ENCODE peak calls at places on chromosomes 7 and 10, in nine cellular contexts. Q, H, V, P, S, D, J, R and A are unnamed samples.

GRCh38 chr7:105210721-105211205 is 178.0 kb downstream of the SRPK2 start:
- DNase-seq in D (no peak), H (peak; percentile 9), J (no peak), P (no peak), R (peak; percentile 66), Q (no peak), S (no peak), V (no peak), A (no peak)

GRCh38 chr10:102802920-102803534 is 34.2 kb downstream of the CYP17A1 start:
- DNase-seq in V (no peak), J (no peak), D (no peak), Q (no peak), S (no peak), R (peak; percentile 43), H (no peak), P (no peak), A (no peak)

GRCh38 chr10:131857156-131858117 is 43.4 kb upstream of the PPP2R2D start:
- DNase-seq in D (no peak), P (peak; percentile 60), H (no peak), J (no peak), S (no peak), R (no peak), Q (no peak), V (no peak), A (no peak)

GRCh38 chr7:20435305-20435704 is 104.6 kb downstream of the ITGB8 start:
- DNase-seq in Q (no peak), J (no peak), R (peak; percentile 53), S (no peak), H (no peak), P (peak; percentile 71), D (no peak), V (no peak), A (no peak)

GRCh38 chr7:121069346-121070100 is 81.0 kb downstream of the CPED1 start:
- DNase-seq in D (no peak), V (no peak), J (peak; percentile 71), P (no peak), Q (no peak), R (no peak), S (no peak), H (no peak), A (no peak)

GRCh38 chr7:71650653-71651337 is 518.9 kb downstream of the GALNT17 start:
- DNase-seq in P (no peak), Q (no peak), D (no peak), R (no peak), H (no peak), J (no peak), V (no peak), S (no peak), A (no peak)

GRCh38 chr10:126684171-126684745 is 13.8 kb upstream of the C10orf90 start:
- DNase-seq in P (no peak), H (no peak), D (no peak), S (no peak), J (no peak), Q (no peak), R (no peak), V (no peak), A (no peak)

GRCh38 chr7:158617737-158618128 is 30.1 kb upstream of the PTPRN2 start:
- DNase-seq in R (no peak), H (no peak), J (peak; percentile 24), P (no peak), S (no peak), Q (no peak), V (no peak), D (no peak), A (no peak)

GRCh38 chr10:43137701-43137970 is 609 bp upstream of the CSGALNACT2 start:
- DNase-seq in S (peak; percentile 29), R (peak; percentile 17), P (peak; percentile 83), H (peak; percentile 36), J (peak; percentile 63), Q (peak; percentile 27), D (peak; percentile 30), V (peak; percentile 44), A (no peak)

GRCh38 chr10:43136432-43136831 is 1.8 kb upstream of the CSGALNACT2 start:
- DNase-seq in S (no peak), D (no peak), J (no peak), P (no peak), Q (no peak), H (no peak), R (no peak), V (no peak), A (no peak)

GRCh38 chr10:43136995-43137700 is 1.1 kb upstream of the CSGALNACT2 start:
- DNase-seq in Q (no peak), H (no peak), V (no peak), P (no peak), J (no peak), D (no peak), R (no peak), S (no peak), A (no peak)

GRCh38 chr10:43138757-43139241 is 554 bp downstream of the CSGALNACT2 start:
- DNase-seq in V (peak; percentile 23), D (peak; percentile 38), R (peak; percentile 28), J (peak; percentile 66), H (no peak), S (peak; percentile 59), Q (peak; percentile 13), P (no peak), A (no peak)

DNA sequence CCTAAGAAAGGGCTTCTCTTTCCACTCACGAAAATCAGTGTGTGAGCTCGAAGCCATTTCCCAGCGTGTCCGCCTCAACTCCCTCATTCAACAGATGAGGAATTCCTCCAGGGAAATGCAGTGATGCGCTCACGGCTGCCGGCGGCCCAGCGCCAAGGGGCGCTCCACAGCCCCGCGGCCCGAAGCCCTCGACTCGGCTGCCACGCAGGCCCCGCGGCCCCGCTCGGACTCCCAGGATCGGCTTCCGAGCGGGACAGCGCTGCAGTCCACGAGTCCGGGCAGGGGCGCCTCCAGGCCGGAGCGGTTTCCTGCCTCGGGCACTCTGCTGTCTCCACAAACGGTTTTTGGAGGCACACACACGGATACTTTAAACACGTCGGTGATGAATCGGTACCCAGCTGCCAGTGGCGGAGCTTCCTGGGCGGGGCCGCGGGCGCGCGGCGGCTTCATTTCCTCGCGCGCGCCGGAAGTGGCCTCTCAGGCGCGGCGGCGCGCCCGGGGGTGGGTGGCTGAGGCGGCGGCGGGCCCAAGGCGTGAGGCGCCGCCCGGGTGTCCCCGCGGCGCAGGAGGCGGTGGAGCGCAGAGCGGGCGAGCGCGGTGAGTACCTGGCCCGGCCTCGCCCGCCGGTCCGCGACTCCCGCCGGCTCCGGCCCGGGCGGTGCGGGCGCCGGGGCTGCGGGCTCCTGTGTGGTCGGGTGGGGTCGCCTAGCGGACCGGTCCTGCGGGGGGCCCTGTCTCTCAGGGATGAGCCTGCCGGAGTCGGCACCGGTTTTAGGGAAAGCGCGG is at the start of gene CSGALNACT2:
- DNase-seq in P (peak; percentile 93), D (peak; percentile 80), J (peak; percentile 92), V (peak; percentile 85), H (peak; percentile 62), R (peak; percentile 86), Q (peak; percentile 84), S (peak; percentile 82), A (peak; percentile 87)
- H3K4me1 ChIP-seq in P (no peaks in the 10 kb centered on the region), D (peaks cover 45% of the 10 kb centered on the region), J (peaks cover 9% of the 10 kb centered on the region), V (peaks cover 28% of the 10 kb centered on the region), H (no peaks in the 10 kb centered on the region), R (peaks cover 17% of the 10 kb centered on the region), Q (peaks cover 18% of the 10 kb centered on the region), S (peaks cover 54% of the 10 kb centered on the region), A (peaks cover 6% of the 10 kb centered on the region)

GRCh38 chr10:89207801-89208551 is 859 bp upstream of the CH25H start:
- DNase-seq in R (peak; percentile 27), J (no peak), P (peak; percentile 84), Q (no peak), S (peak; percentile 2), H (peak; percentile 30), D (no peak), V (peak; percentile 17), A (peak; percentile 19)

GRCh38 chr10:89209718-89210117 is 2.6 kb upstream of the CH25H start:
- DNase-seq in S (no peak), R (no peak), Q (no peak), D (no peak), H (no peak), V (no peak), P (no peak), J (no peak), A (no peak)

GRCh38 chr10:89206402-89207180 is 526 bp downstream of the CH25H start:
- DNase-seq in Q (no peak), V (no peak), D (peak; percentile 31), J (no peak), P (peak; percentile 82), H (peak; percentile 8), S (peak; percentile 25), R (peak; percentile 28), A (no peak)

GRCh38 chr10:89204621-89205020 is 2.5 kb downstream of the CH25H start:
- DNase-seq in D (no peak), S (no peak), V (no peak), P (no peak), H (no peak), Q (no peak), R (no peak), J (no peak), A (no peak)

DNA sequence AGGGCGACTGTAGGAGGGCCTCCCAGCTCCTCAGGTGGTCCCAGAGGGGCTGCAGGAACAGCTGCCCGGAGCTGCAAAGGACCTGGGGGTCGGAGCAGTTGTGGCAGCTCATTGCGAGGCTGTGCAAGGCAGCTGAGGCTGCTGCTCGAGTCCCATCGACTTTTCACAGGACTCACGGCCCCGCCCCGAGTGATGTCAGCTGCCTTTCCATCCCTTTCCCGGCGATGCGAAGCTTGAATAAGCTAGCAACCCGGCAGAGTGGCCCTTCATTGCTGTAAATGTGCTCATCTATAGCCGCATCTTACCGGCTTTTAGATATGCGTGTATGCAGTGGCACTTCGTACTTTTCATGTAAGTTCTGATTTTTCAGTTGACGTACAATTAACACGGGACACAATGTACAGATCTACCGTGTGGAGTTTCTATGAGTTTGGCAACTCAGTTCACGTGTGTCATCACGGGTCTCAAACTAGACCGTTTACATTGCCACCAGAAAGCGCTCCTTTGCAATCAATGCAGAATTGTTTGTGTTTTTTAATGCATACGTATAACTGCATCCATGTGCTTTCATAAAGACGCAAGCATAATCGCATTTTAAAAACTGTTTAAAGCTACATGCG is at the start of gene CH25H:
- DNase-seq in P (peak; percentile 94), J (peak; percentile 2), Q (no peak), H (peak; percentile 63), V (peak; percentile 15), S (peak; percentile 27), D (peak; percentile 20), R (peak; percentile 66), A (peak; percentile 41)
- H3K4me3 ChIP-seq in P (peak within 1 kb of the TSS; percentile 63), J (no peak within 1 kb of the TSS), Q (peak within 1 kb of the TSS; percentile 7), H (peak within 1 kb of the TSS; percentile 26), V (no peak within 1 kb of the TSS), S (peak within 1 kb of the TSS; percentile 89), D (peak within 1 kb of the TSS; percentile 66), R (no peak within 1 kb of the TSS), A (peak within 1 kb of the TSS; percentile 7)

DNA sequence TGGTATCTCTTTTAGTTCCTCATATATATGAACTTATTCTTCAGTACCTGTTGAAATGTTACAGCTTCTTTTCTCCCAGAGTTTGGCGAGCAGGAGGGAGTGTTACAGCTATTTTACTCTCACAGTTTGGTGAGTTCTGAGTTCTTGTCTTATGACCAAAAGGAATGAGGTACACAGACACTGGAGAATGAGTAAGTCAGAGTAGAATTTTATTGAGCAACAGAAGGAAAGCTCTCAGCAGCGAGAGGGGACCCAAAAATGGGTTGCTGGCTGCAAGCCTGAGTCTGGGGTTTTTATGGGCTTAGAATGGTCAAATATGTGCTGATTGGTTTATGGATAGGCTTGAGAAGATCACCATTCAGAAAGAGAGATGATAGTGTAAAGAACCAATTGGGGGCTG is 175.2 kb downstream of the CDK14 start:
- DNase-seq in H (no peak), R (no peak), P (no peak), V (no peak), D (no peak), S (no peak), J (no peak), Q (no peak), A (no peak)
- H3K4me1 ChIP-seq in H (no peaks in the 10 kb centered on the region), R (peaks cover 44% of the 10 kb centered on the region), P (peaks cover 7% of the 10 kb centered on the region), V (no peaks in the 10 kb centered on the region), D (no peaks in the 10 kb centered on the region), S (no peaks in the 10 kb centered on the region), J (no peaks in the 10 kb centered on the region), Q (no peaks in the 10 kb centered on the region), A (peaks cover 23% of the 10 kb centered on the region)

GRCh38 chr7:148849393-148850098 is 34.5 kb downstream of the EZH2 start:
- DNase-seq in S (no peak), J (peak; percentile 56), R (no peak), P (no peak), Q (no peak), H (no peak), V (no peak), D (no peak), A (no peak)

GRCh38 chr7:148852272-148852671 is 31.8 kb downstream of the EZH2 start:
- DNase-seq in J (peak; percentile 59), S (no peak), V (no peak), Q (no peak), D (no peak), H (no peak), R (no peak), P (no peak), A (no peak)

GRCh38 chr7:148854975-148855374 is 29.1 kb downstream of the EZH2 start:
- DNase-seq in J (no peak), Q (no peak), H (no peak), D (no peak), P (no peak), S (no peak), R (no peak), V (no peak), A (no peak)

GRCh38 chr7:148847815-148848726 is 36.0 kb downstream of the EZH2 start:
- DNase-seq in H (no peak), J (peak; percentile 80), R (no peak), D (no peak), Q (no peak), S (no peak), P (no peak), V (no peak), A (no peak)

DNA sequence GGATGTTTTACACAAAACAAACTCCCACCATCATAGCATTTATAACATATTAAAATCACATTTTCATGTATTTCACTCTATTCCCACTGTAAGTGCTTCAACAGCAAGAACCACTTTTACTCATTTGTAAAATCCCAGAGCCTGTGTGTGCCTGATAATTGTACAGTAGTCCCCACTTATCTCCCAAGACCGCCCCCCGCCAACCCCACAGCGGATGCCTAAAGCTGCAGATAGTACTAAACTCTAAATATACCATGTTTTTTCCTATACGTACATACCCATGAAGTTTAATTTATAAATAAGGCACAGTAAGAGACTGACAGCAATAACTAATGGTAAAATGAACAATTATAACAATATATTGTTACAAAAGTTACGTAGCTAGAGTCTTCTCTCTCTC is 33.5 kb downstream of the EZH2 start:
- DNase-seq in P (no peak), D (no peak), J (peak; percentile 88), S (no peak), H (no peak), V (no peak), R (no peak), Q (no peak), A (no peak)
- H3K4me3 ChIP-seq in P (no peak overlapping the region), D (no peak overlapping the region), J (no peak overlapping the region), S (no peak overlapping the region), H (no peak overlapping the region), V (no peak overlapping the region), R (no peak overlapping the region), Q (no peak overlapping the region), A (no peak overlapping the region)